ENCODE peak calls at places on chromosomes 11 and 22, in eight cellular contexts. C is tibial nerve; M is fibroblast of pulmonary artery; K is fibroblast of lung; R is CD4-positive, alpha-beta T cell; Q is AG09319; Y is vagina; B is A549. P is an unnamed sample.

GRCh38 chr11:28476053-28476452 is 367.9 kb downstream of the METTL15 start:
- DNase-seq in C (no peak), M (no peak), K (no peak), R (no peak), Q (no peak), Y (no peak), B (no peak), P (no peak)

GRCh38 chr11:49208006-49208721 is at the start of gene FOLH1:
- DNase-seq in C (no peak), M (peak), K (no peak), R (no peak), Q (no peak), Y (no peak), B (peak), P (no peak)

GRCh38 chr11:8959546-8960166 is 4.6 kb downstream of the TMEM9B start:
- DNase-seq in C (no peak), M (peak), K (peak), R (no peak), Q (peak), Y (no peak), B (peak), P (peak)

GRCh38 chr11:61315260-61315659 is 17.6 kb downstream of the DDB1 start:
- DNase-seq in C (no peak), M (no peak), K (no peak), R (no peak), Q (no peak), Y (no peak), B (no peak), P (no peak)

GRCh38 chr11:19679952-19680823 is 32.4 kb upstream of the NAV2 start:
- DNase-seq in C (peak), M (peak), K (peak), R (no peak), Q (peak), Y (no peak), B (peak), P (peak)

GRCh38 chr11:88378422-88379066 is 41.0 kb upstream of the CTSC start:
- DNase-seq in C (no peak), M (no peak), K (no peak), R (no peak), Q (no peak), Y (no peak), B (no peak), P (no peak)

GRCh38 chr11:6225024-6225423 is 9.4 kb downstream of the FHIP1B start:
- DNase-seq in C (no peak), M (no peak), K (no peak), R (no peak), Q (no peak), Y (no peak), B (no peak), P (no peak)

GRCh38 chr11:1130276-1131032 is 27.3 kb upstream of the MUC5AC start:
- DNase-seq in C (no peak), M (no peak), K (no peak), R (no peak), Q (no peak), Y (no peak), B (no peak), P (no peak)

GRCh38 chr22:20741634-20742581 is 32.0 kb upstream of the SERPIND1 start:
- DNase-seq in C (no peak), M (peak), K (peak), R (peak), Q (no peak), Y (no peak), B (peak), P (no peak)

GRCh38 chr22:20514658-20515406 is 7.4 kb downstream of the MED15 start:
- DNase-seq in C (no peak), M (peak), K (peak), R (no peak), Q (peak), Y (no peak), B (no peak), P (peak)

GRCh38 chr22:43433904-43434600 is 22.2 kb downstream of the MPPED1 start:
- DNase-seq in C (no peak), M (no peak), K (no peak), R (no peak), Q (no peak), Y (no peak), B (no peak), P (no peak)

GRCh38 chr22:40560551-40560950 is 76.0 kb downstream of the MRTFA start:
- DNase-seq in C (no peak), M (peak), K (peak), R (no peak), Q (no peak), Y (no peak), B (no peak), P (peak)

GRCh38 chr11:77130763-77131513 is 2.9 kb downstream of the MYO7A start:
- DNase-seq in C (peak), M (peak), K (peak), R (no peak), Q (peak), Y (no peak), B (no peak), P (no peak)

GRCh38 chr11:76781861-76782500 is 1.2 kb upstream of the TSKU start:
- DNase-seq in C (no peak), M (no peak), K (no peak), R (no peak), Q (no peak), Y (no peak), B (no peak), P (no peak)

GRCh38 chr22:33465554-33465953 is 407.4 kb upstream of the SYN3 start:
- DNase-seq in C (no peak), M (no peak), K (no peak), R (no peak), Q (no peak), Y (no peak), B (no peak), P (no peak)

GRCh38 chr22:33470456-33470855 is 412.3 kb upstream of the SYN3 start:
- DNase-seq in C (no peak), M (no peak), K (no peak), R (no peak), Q (no peak), Y (no peak), B (no peak), P (no peak)

GRCh38 chr22:33464698-33465097 is 406.5 kb upstream of the SYN3 start:
- DNase-seq in C (no peak), M (no peak), K (no peak), R (no peak), Q (no peak), Y (no peak), B (no peak), P (no peak)

GRCh38 chr22:33467067-33467466 is 408.9 kb upstream of the SYN3 start:
- DNase-seq in C (no peak), M (no peak), K (no peak), R (no peak), Q (no peak), Y (no peak), B (no peak), P (no peak)

DNA sequence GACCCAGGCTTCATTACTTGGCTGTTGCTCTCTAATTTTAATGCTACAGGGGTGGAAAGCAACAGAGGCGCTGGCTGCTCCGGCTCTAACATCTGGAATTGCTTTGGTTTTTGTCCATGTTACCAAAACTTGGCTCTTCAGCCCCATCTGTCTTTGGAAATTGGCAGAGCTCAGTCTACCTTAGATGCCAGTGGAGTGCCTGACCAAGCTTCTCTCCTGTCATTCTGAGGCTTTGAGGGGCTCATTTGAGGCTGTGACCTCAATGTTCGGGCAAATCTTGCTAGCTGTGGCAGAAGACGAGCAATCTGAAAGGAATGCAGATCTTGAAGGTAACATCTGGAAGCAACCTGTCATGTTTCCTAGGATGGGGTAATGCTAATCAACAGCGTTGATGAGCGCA is 409.5 kb upstream of the SYN3 start:
- DNase-seq in C (no peak), M (peak), K (no peak), R (no peak), Q (peak), Y (no peak), B (no peak), P (no peak)
- TF ChIP-seq CTCF in C (peak), M (peak), K (no peak), R (no peak), Q (peak), Y (no peak), B (no peak), P (peak)

DNA sequence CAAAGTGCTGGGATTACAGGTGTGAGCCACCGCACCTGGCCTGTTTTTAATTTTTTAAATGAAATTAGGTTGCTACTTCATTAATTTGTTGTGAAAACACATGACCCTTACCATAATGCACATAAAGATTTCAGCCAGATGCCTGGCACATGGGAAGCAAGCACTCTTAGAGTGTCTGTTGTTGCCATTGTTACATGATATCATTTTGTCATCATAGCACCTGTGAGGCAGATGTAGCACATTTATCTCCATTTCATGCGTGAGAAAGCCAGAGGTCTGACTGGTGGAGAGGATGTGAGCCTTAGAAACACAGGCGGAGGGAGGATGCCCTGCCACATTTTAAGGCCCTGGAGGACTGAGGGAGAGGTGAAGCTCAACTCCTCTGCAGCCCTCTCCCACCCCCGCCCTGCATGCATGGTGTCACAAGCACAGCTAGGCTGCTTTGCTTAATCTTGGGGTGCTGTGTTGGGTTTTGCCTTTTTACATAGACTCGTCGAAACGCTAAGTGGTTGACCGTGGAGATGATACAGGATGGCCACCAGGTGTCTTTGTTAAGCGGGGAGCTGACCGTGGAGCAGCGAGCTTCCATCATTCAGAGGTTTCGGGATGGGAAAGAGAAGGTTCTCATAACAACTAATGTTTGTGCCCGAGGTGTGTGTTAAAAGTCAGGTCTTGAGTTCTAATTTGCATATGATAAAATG is 14.0 kb downstream of the DDX25 start:
- DNase-seq in C (no peak), M (no peak), K (no peak), R (no peak), Q (no peak), Y (no peak), B (no peak), P (no peak)
- TF ChIP-seq CTCF in C (no peak), M (no peak), K (no peak), R (no peak), Q (no peak), Y (no peak), B (no peak), P (no peak)

GRCh38 chr22:37932401-37932800 is 21.0 kb downstream of the C22orf23 start:
- DNase-seq in C (no peak), M (no peak), K (no peak), R (no peak), Q (no peak), Y (no peak), B (no peak), P (no peak)

GRCh38 chr22:37929390-37929789 is 23.3 kb downstream of the MICALL1 start:
- DNase-seq in C (no peak), M (no peak), K (no peak), R (no peak), Q (no peak), Y (no peak), B (no peak), P (no peak)

GRCh38 chr22:37931893-37932389 is 21.5 kb downstream of the C22orf23 start:
- DNase-seq in C (no peak), M (no peak), K (no peak), R (no peak), Q (no peak), Y (no peak), B (no peak), P (no peak)

GRCh38 chr22:37930270-37930951 is 23.0 kb downstream of the C22orf23 start:
- DNase-seq in C (no peak), M (peak), K (no peak), R (no peak), Q (no peak), Y (no peak), B (peak), P (no peak)

DNA sequence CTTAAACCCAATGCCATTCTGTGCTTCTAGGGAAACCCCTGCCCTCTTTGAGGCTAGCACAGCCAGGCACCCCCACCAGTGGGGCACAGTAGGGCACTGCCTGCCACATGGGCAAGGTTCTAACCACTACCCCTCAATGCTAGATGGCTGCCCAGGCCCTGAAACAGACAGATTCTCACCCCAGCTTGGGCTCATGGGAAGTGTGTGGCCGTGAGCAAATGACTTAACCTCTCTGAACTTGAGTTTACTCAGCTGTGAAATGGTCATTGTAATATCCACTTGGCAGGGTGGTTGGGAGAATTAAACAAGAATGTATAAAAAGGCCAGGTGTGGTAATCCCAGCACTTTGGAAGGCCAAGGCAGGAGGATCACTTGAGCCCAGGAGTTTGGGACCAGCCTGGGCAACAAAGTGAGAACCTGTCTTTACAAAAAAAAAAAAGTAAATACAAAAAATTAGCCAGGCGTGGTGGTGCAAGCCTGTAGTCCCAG is 22.4 kb downstream of the C22orf23 start:
- DNase-seq in C (no peak), M (no peak), K (no peak), R (no peak), Q (no peak), Y (no peak), B (no peak), P (no peak)
- TF ChIP-seq CTCF in C (no peak), M (no peak), K (no peak), R (no peak), Q (no peak), Y (no peak), B (no peak), P (peak)

DNA sequence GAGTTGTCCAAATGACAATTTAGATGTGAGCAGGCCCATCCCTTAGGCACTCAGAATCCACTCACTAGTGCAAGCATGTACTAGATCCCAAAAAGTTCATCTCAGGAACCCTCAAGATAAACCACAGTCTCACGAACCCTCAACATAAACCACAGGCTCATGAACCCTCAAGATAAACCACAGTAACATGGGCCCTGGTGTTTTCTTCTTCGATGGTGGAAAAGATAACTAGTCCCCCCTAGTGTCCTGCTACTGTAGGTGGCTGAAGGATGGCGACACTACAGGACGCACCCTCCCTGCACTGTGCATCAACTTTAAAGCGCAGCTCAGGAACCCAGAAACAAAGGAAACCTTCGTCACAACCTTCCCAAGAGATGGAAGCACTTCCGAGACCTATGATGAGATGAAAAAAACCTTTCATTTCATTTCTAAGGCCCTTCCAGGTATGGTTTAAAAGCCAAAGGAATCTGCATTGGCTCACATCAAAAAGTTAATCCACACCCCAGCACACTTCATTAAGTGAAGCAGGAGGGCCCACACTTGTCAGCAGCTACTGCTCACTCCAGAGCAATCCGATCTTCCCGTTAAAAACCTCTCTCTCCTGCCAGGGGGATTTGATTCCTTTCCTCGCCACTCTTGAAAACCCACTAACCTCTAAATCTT is 2.4 kb downstream of the LARGE1 start:
- DNase-seq in C (no peak), M (no peak), K (peak), R (no peak), Q (no peak), Y (no peak), B (no peak), P (no peak)
- TF ChIP-seq CTCF in C (no peak), M (no peak), K (peak), R (no peak), Q (peak), Y (no peak), B (peak), P (peak)

P was measured in AG04450.